ENCODE peak calls at places on chromosomes 3 and 15, in five cellular contexts. One of them, this sample, is unnamed.

GRCh38 chr3:115236496-115236895 is 89.4 kb upstream of the ZBTB20 start:
- DNase-seq in activated naive CD4-positive, alpha-beta T cell: no peak
- DNase-seq in AG20443: no peak
- DNase-seq in activated gamma-delta T cell treated with Interleukin-2 at 50 U/mL for 16 hours: no peak
- DNase-seq in T-helper 9 cell: no peak
- DNase-seq in this sample: no peak

GRCh38 chr3:10437995-10438901 is 67.1 kb downstream of the ATP2B2 start:
- DNase-seq in activated naive CD4-positive, alpha-beta T cell: no peak
- DNase-seq in AG20443: peak
- DNase-seq in activated gamma-delta T cell treated with Interleukin-2 at 50 U/mL for 16 hours: no peak
- DNase-seq in T-helper 9 cell: no peak
- DNase-seq in this sample: no peak

GRCh38 chr3:87810427-87810826 is 248.4 kb downstream of the CGGBP1 start:
- DNase-seq in activated naive CD4-positive, alpha-beta T cell: no peak
- DNase-seq in AG20443: no peak
- DNase-seq in activated gamma-delta T cell treated with Interleukin-2 at 50 U/mL for 16 hours: no peak
- DNase-seq in T-helper 9 cell: no peak
- DNase-seq in this sample: no peak

GRCh38 chr15:100810229-100810628 is 69.4 kb upstream of the ALDH1A3 start:
- DNase-seq in activated naive CD4-positive, alpha-beta T cell: no peak
- DNase-seq in AG20443: no peak
- DNase-seq in activated gamma-delta T cell treated with Interleukin-2 at 50 U/mL for 16 hours: no peak
- DNase-seq in T-helper 9 cell: no peak
- DNase-seq in this sample: no peak

GRCh38 chr3:128310286-128311058 is 156.2 kb downstream of the DNAJB8 start:
- DNase-seq in activated naive CD4-positive, alpha-beta T cell: no peak
- DNase-seq in AG20443: no peak
- DNase-seq in activated gamma-delta T cell treated with Interleukin-2 at 50 U/mL for 16 hours: no peak
- DNase-seq in T-helper 9 cell: no peak
- DNase-seq in this sample: no peak

GRCh38 chr3:64030741-64031140 is 7.4 kb upstream of the PSMD6 start:
- DNase-seq in activated naive CD4-positive, alpha-beta T cell: peak
- DNase-seq in AG20443: peak
- DNase-seq in activated gamma-delta T cell treated with Interleukin-2 at 50 U/mL for 16 hours: peak
- DNase-seq in T-helper 9 cell: peak
- DNase-seq in this sample: peak

GRCh38 chr3:30890907-30891306 is 3.6 kb downstream of the GADL1 start:
- DNase-seq in activated naive CD4-positive, alpha-beta T cell: no peak
- DNase-seq in AG20443: no peak
- DNase-seq in activated gamma-delta T cell treated with Interleukin-2 at 50 U/mL for 16 hours: no peak
- DNase-seq in T-helper 9 cell: no peak
- DNase-seq in this sample: no peak

GRCh38 chr3:194967126-194968117 is 281.7 kb downstream of the FAM43A start:
- DNase-seq in activated naive CD4-positive, alpha-beta T cell: no peak
- DNase-seq in AG20443: no peak
- DNase-seq in activated gamma-delta T cell treated with Interleukin-2 at 50 U/mL for 16 hours: no peak
- DNase-seq in T-helper 9 cell: no peak
- DNase-seq in this sample: no peak

GRCh38 chr15:25849431-25849921 is 13.7 kb downstream of the ATP10A start:
- DNase-seq in activated naive CD4-positive, alpha-beta T cell: no peak
- DNase-seq in AG20443: peak
- DNase-seq in activated gamma-delta T cell treated with Interleukin-2 at 50 U/mL for 16 hours: no peak
- DNase-seq in T-helper 9 cell: no peak
- DNase-seq in this sample: peak

GRCh38 chr15:40238927-40239591 is at the start of gene PAK6:
- DNase-seq in activated naive CD4-positive, alpha-beta T cell: no peak
- DNase-seq in AG20443: peak
- DNase-seq in activated gamma-delta T cell treated with Interleukin-2 at 50 U/mL for 16 hours: no peak
- DNase-seq in T-helper 9 cell: no peak
- DNase-seq in this sample: peak

GRCh38 chr15:69793783-69794451 is 303.8 kb downstream of the TLE3 start:
- DNase-seq in activated naive CD4-positive, alpha-beta T cell: no peak
- DNase-seq in AG20443: peak
- DNase-seq in activated gamma-delta T cell treated with Interleukin-2 at 50 U/mL for 16 hours: no peak
- DNase-seq in T-helper 9 cell: no peak
- DNase-seq in this sample: peak

GRCh38 chr3:157078131-157078835 is 81.7 kb downstream of the CCNL1 start:
- DNase-seq in activated naive CD4-positive, alpha-beta T cell: no peak
- DNase-seq in AG20443: no peak
- DNase-seq in activated gamma-delta T cell treated with Interleukin-2 at 50 U/mL for 16 hours: no peak
- DNase-seq in T-helper 9 cell: no peak
- DNase-seq in this sample: no peak

GRCh38 chr3:113906568-113907140 is 41.2 kb upstream of the ZDHHC23 start:
- DNase-seq in activated naive CD4-positive, alpha-beta T cell: no peak
- DNase-seq in AG20443: no peak
- DNase-seq in activated gamma-delta T cell treated with Interleukin-2 at 50 U/mL for 16 hours: no peak
- DNase-seq in T-helper 9 cell: no peak
- DNase-seq in this sample: no peak

GRCh38 chr3:197750863-197751737 is 1.4 kb downstream of the FYTTD1 start:
- DNase-seq in activated naive CD4-positive, alpha-beta T cell: peak
- DNase-seq in AG20443: peak
- DNase-seq in activated gamma-delta T cell treated with Interleukin-2 at 50 U/mL for 16 hours: peak
- DNase-seq in T-helper 9 cell: no peak
- DNase-seq in this sample: no peak

GRCh38 chr3:58645726-58646125 is 20.8 kb downstream of the FAM3D start:
- DNase-seq in activated naive CD4-positive, alpha-beta T cell: no peak
- DNase-seq in AG20443: no peak
- DNase-seq in activated gamma-delta T cell treated with Interleukin-2 at 50 U/mL for 16 hours: no peak
- DNase-seq in T-helper 9 cell: no peak
- DNase-seq in this sample: no peak

GRCh38 chr15:78968539-78969271 is 23.9 kb upstream of the CTSH start:
- DNase-seq in activated naive CD4-positive, alpha-beta T cell: no peak
- DNase-seq in AG20443: no peak
- DNase-seq in activated gamma-delta T cell treated with Interleukin-2 at 50 U/mL for 16 hours: no peak
- DNase-seq in T-helper 9 cell: no peak
- DNase-seq in this sample: no peak

GRCh38 chr15:66842710-66843441 is 140.8 kb downstream of the SMAD6 start:
- DNase-seq in activated naive CD4-positive, alpha-beta T cell: no peak
- DNase-seq in AG20443: peak
- DNase-seq in activated gamma-delta T cell treated with Interleukin-2 at 50 U/mL for 16 hours: no peak
- DNase-seq in T-helper 9 cell: no peak
- DNase-seq in this sample: peak

GRCh38 chr3:184092199-184092598 is 4.7 kb upstream of the HTR3E start:
- DNase-seq in activated naive CD4-positive, alpha-beta T cell: no peak
- DNase-seq in AG20443: no peak
- DNase-seq in activated gamma-delta T cell treated with Interleukin-2 at 50 U/mL for 16 hours: no peak
- DNase-seq in T-helper 9 cell: no peak
- DNase-seq in this sample: no peak